ENCODE peak calls at places on chromosome 2, in four cellular contexts. K, A, X and D are unnamed samples. For H3K36me3, the result is how much of the 10 kb centered on the place peaks cover.

GRCh38 chr2:32553829-32554432 is 73.9 kb upstream of the TTC27 start:
- DNase-seq in K (no peak), X (no peak), A (no peak), D (no peak)

GRCh38 chr2:130767408-130767775 is 12.1 kb downstream of the AMER3 start:
- DNase-seq in X (no peak), K (no peak), A (no peak), D (peak)

GRCh38 chr2:37780097-37780676 is 108.7 kb upstream of the CDC42EP3 start:
- DNase-seq in X (no peak), A (no peak), K (no peak), D (no peak)

GRCh38 chr2:85367180-85367579 is 12.6 kb downstream of the ELMOD3 start:
- DNase-seq in K (no peak), A (no peak), X (no peak), D (no peak)

GRCh38 chr2:232348936-232349335 is 29.6 kb upstream of the ALPP start:
- DNase-seq in X (peak), K (no peak), A (no peak), D (no peak)

GRCh38 chr2:159617651-159618050 is 1.3 kb upstream of the BAZ2B start:
- DNase-seq in X (no peak), A (peak), K (peak), D (no peak)

GRCh38 chr2:29583104-29583503 is 338.3 kb downstream of the ALK start:
- DNase-seq in X (no peak), A (no peak), K (no peak), D (no peak)

GRCh38 chr2:72024451-72025175 is 123.0 kb downstream of the CYP26B1 start:
- DNase-seq in K (no peak), X (no peak), A (no peak), D (peak)

GRCh38 chr2:164560181-164560792 is 61.0 kb downstream of the GRB14 start:
- DNase-seq in A (no peak), K (no peak), X (no peak), D (no peak)

GRCh38 chr2:168781191-168781818 is 21.1 kb upstream of the NOSTRIN start:
- DNase-seq in K (no peak), A (no peak), X (no peak), D (no peak)

GRCh38 chr2:206443735-206444527 is 599 bp downstream of the ADAM23 start:
- DNase-seq in X (no peak), A (no peak), K (peak), D (peak)

GRCh38 chr2:235595420-235596010 is 101.7 kb downstream of the AGAP1 start:
- DNase-seq in A (peak), X (peak), K (peak), D (peak)

GRCh38 chr2:161414015-161414384 is 2.1 kb upstream of the TBR1 start:
- DNase-seq in A (no peak), X (no peak), K (no peak), D (no peak)

GRCh38 chr2:178194600-178195389 is 483 bp downstream of the OSBPL6 start:
- DNase-seq in X (peak), K (peak), A (peak), D (peak)

GRCh38 chr2:148876589-148877402 is 1.8 kb downstream of the KIF5C start:
- DNase-seq in X (no peak), A (peak), K (peak), D (peak)

GRCh38 chr2:47056374-47056773 is 98.7 kb downstream of the STPG4 start:
- DNase-seq in A (no peak), X (no peak), K (no peak), D (no peak)

GRCh38 chr2:64525323-64525625 is 1.1 kb downstream of the AFTPH start:
- DNase-seq in X (no peak), K (no peak), A (no peak), D (no peak)

GRCh38 chr2:15662579-15662978 is 70.9 kb downstream of the DDX1 start:
- DNase-seq in A (no peak), K (no peak), X (no peak), D (no peak)

GRCh38 chr2:235523486-235524150 is 29.8 kb downstream of the AGAP1 start:
- DNase-seq in K (no peak), A (no peak), X (no peak), D (no peak)

GRCh38 chr2:97991081-97991856 is 4.5 kb downstream of the TMEM131 start:
- DNase-seq in A (no peak), X (no peak), K (no peak), D (no peak)

GRCh38 chr2:12317853-12318426 is 398.8 kb upstream of the TRIB2 start:
- DNase-seq in A (peak), X (no peak), K (no peak), D (no peak)

GRCh38 chr2:88197732-88198131 is 27.6 kb downstream of the THNSL2 start:
- DNase-seq in A (no peak), K (no peak), X (no peak), D (no peak)

GRCh38 chr2:119028327-119029174 is 86.6 kb downstream of the MARCO start:
- DNase-seq in K (peak), A (peak), X (no peak), D (peak)

GRCh38 chr2:51782874-51783765 is 751.2 kb upstream of the NRXN1 start:
- DNase-seq in A (no peak), K (no peak), X (no peak), D (no peak)

GRCh38 chr2:72148975-72149555 is 1.4 kb upstream of the CYP26B1 start:
- DNase-seq in X (peak), A (no peak), K (peak), D (peak)

GRCh38 chr2:206693399-206694137 is 24.6 kb downstream of the DYTN start:
- DNase-seq in K (peak), A (peak), X (no peak), D (peak)

GRCh38 chr2:20499387-20499786 is 52.5 kb downstream of the RHOB start:
- DNase-seq in K (no peak), A (no peak), X (peak), D (peak)

GRCh38 chr2:190805126-190805525 is 75.5 kb upstream of the GLS start:
- DNase-seq in K (no peak), A (no peak), X (no peak), D (no peak)

GRCh38 chr2:9739508-9739907 is 103.8 kb upstream of the TAF1B start:
- DNase-seq in K (peak), X (peak), A (no peak), D (no peak)

GRCh38 chr2:85288244-85288725 is 39.5 kb downstream of the TGOLN2 start:
- DNase-seq in X (no peak), K (no peak), A (no peak), D (no peak)

GRCh38 chr2:71843391-71843850 is 304.2 kb downstream of the CYP26B1 start:
- DNase-seq in A (no peak), K (no peak), X (no peak), D (no peak)

GRCh38 chr2:63692002-63692606 is 103.3 kb downstream of the MDH1 start:
- DNase-seq in A (peak), K (no peak), X (no peak), D (no peak)

GRCh38 chr2:148745151-148745851 is 100.8 kb downstream of the EPC2 start:
- DNase-seq in K (no peak), A (no peak), X (no peak), D (no peak)

GRCh38 chr2:108351889-108352288 is 25.9 kb upstream of the SULT1C4 start:
- DNase-seq in X (no peak), K (no peak), A (no peak), D (no peak)

GRCh38 chr2:215358891-215359575 is 47.2 kb downstream of the ATIC start:
- DNase-seq in K (no peak), X (no peak), A (no peak), D (no peak)

GRCh38 chr2:241391892-241392665 is 36.0 kb downstream of the FARP2 start:
- DNase-seq in X (no peak), A (no peak), K (no peak), D (peak)
- TF ChIP-seq CTCF in X (no peak), A (peak), K (no peak), D (peak)

DNA sequence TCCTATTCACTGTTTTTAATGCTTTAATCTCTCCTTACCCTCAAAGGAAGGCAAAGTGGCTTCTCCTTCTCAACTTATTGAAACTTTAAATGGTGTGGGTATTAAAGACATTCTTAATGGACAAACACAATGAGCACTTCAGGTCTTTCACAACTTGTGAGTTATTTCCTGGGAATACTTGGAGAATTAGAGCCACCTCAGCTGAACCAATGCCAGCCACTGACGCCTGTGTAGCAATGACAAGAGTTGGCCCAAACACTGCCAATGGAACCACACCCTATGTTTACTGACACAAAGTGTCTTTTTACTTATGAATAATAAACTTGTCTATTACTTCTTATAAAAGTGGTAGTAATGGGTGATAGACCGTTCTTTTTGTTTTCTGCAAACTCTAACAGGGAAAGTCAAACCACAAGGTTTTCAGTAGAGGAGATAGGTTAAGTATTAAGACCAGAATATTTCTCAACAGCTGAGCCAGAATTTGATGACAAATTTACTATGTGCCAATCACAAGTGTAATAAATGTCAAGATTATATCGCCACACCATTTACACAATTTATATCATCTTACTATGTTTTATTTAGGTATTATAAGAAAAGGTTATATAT is 12.5 kb upstream of the CHAC2 start:
- DNase-seq in A (peak), X (peak), K (no peak), D (no peak)
- H3K27ac ChIP-seq in A (no peak), X (no peak), K (no peak), D (no peak)

GRCh38 chr2:233841183-233841582 is 13.2 kb downstream of the HJURP start:
- DNase-seq in A (no peak), X (no peak), K (peak), D (no peak)
- H3K36me3 ChIP-seq in A (under half), X (under half), K (under half), D (half or more)

GRCh38 chr2:135157856-135158255 is 105.8 kb downstream of the RAB3GAP1 start:
- DNase-seq in K (no peak), X (no peak), A (no peak), D (no peak)
- TF ChIP-seq CTCF in K (no peak), X (no peak), A (no peak), D (no peak)

DNA sequence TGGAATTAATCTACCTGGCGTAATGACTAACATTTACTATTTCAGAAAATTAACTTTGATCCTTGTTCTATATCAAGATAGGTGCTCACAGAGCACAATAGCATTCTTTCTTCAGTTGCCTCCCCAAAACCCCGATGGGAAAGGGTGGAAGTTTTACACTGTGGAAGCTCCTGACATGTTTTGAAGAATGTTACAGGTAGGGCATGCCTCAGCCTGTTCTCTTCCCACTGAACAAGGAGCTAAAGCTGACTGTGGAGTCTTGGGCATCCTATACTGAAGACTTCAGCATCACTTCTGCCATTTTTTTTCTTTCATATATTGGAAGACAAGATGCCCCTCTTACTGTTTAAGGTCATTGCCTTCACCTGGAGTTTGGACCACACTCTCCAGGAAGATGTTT is 211.2 kb downstream of the SPP2 start:
- DNase-seq in A (peak), K (no peak), X (no peak), D (no peak)
- H3K27ac ChIP-seq in A (no peak), K (no peak), X (no peak), D (no peak)